ENCODE peak calls at places on chromosome 11, in nine cellular contexts. One of them, this sample, is unnamed.

GRCh38 chr11:43943357-43943930 is 1.0 kb downstream of the C11orf96 start:
- DNase-seq in left lung: no peak
- DNase-seq in lower lobe of right lung: no peak
- DNase-seq in central memory CD4-positive, alpha-beta T cell: no peak
- DNase-seq in ELF-1: no peak
- DNase-seq in posterior cingulate gyrus: no peak
- DNase-seq in sigmoid colon: no peak
- DNase-seq in activated CD8-positive, alpha-beta memory T cell treated with anti-CD3 and anti-CD28 coated beads for 1 hour: no peak
- DNase-seq in fibroblast of the conjunctiva: no peak
- DNase-seq in this sample: no peak

GRCh38 chr11:78291754-78292108 is 103.0 kb downstream of the USP35 start:
- DNase-seq in posterior cingulate gyrus: no peak
- DNase-seq in sigmoid colon: no peak
- DNase-seq in fibroblast of the conjunctiva: no peak
- DNase-seq in activated CD8-positive, alpha-beta memory T cell treated with anti-CD3 and anti-CD28 coated beads for 1 hour: no peak
- DNase-seq in ELF-1: no peak
- DNase-seq in lower lobe of right lung: no peak
- DNase-seq in central memory CD4-positive, alpha-beta T cell: no peak
- DNase-seq in left lung: no peak
- DNase-seq in this sample: no peak

GRCh38 chr11:76336597-76336996 is 44.3 kb downstream of the THAP12 start:
- DNase-seq in posterior cingulate gyrus: no peak
- DNase-seq in central memory CD4-positive, alpha-beta T cell: no peak
- DNase-seq in lower lobe of right lung: no peak
- DNase-seq in sigmoid colon: no peak
- DNase-seq in left lung: no peak
- DNase-seq in fibroblast of the conjunctiva: no peak
- DNase-seq in ELF-1: no peak
- DNase-seq in activated CD8-positive, alpha-beta memory T cell treated with anti-CD3 and anti-CD28 coated beads for 1 hour: no peak
- DNase-seq in this sample: no peak

GRCh38 chr11:77035041-77035440 is 843 bp downstream of the B3GNT6 start:
- DNase-seq in fibroblast of the conjunctiva: no peak
- DNase-seq in sigmoid colon: no peak
- DNase-seq in ELF-1: no peak
- DNase-seq in central memory CD4-positive, alpha-beta T cell: no peak
- DNase-seq in posterior cingulate gyrus: no peak
- DNase-seq in lower lobe of right lung: no peak
- DNase-seq in activated CD8-positive, alpha-beta memory T cell treated with anti-CD3 and anti-CD28 coated beads for 1 hour: no peak
- DNase-seq in left lung: no peak
- DNase-seq in this sample: no peak

GRCh38 chr11:57416436-57416835 is 10.5 kb downstream of the SLC43A3 start:
- DNase-seq in central memory CD4-positive, alpha-beta T cell: no peak
- DNase-seq in posterior cingulate gyrus: no peak
- DNase-seq in ELF-1: no peak
- DNase-seq in left lung: no peak
- DNase-seq in activated CD8-positive, alpha-beta memory T cell treated with anti-CD3 and anti-CD28 coated beads for 1 hour: no peak
- DNase-seq in sigmoid colon: no peak
- DNase-seq in lower lobe of right lung: no peak
- DNase-seq in fibroblast of the conjunctiva: no peak
- DNase-seq in this sample: no peak

GRCh38 chr11:115941481-115941993 is 437.3 kb upstream of the CADM1 start:
- DNase-seq in left lung: peak; percentile 80
- DNase-seq in ELF-1: no peak
- DNase-seq in fibroblast of the conjunctiva: peak; percentile 8
- DNase-seq in central memory CD4-positive, alpha-beta T cell: no peak
- DNase-seq in posterior cingulate gyrus: peak; percentile 91
- DNase-seq in sigmoid colon: peak; percentile 72
- DNase-seq in activated CD8-positive, alpha-beta memory T cell treated with anti-CD3 and anti-CD28 coated beads for 1 hour: no peak
- DNase-seq in lower lobe of right lung: peak; percentile 81
- DNase-seq in this sample: peak; percentile 97

GRCh38 chr11:114230031-114230430 is 66.2 kb upstream of the NNMT start:
- DNase-seq in posterior cingulate gyrus: no peak
- DNase-seq in central memory CD4-positive, alpha-beta T cell: no peak
- DNase-seq in ELF-1: no peak
- DNase-seq in left lung: no peak
- DNase-seq in lower lobe of right lung: no peak
- DNase-seq in activated CD8-positive, alpha-beta memory T cell treated with anti-CD3 and anti-CD28 coated beads for 1 hour: no peak
- DNase-seq in fibroblast of the conjunctiva: no peak
- DNase-seq in sigmoid colon: no peak
- DNase-seq in this sample: no peak

GRCh38 chr11:60915250-60915914 is 1.4 kb downstream of the TMEM109 start:
- DNase-seq in lower lobe of right lung: peak; percentile 76
- DNase-seq in sigmoid colon: peak; percentile 75
- DNase-seq in fibroblast of the conjunctiva: peak; percentile 21
- DNase-seq in left lung: peak; percentile 85
- DNase-seq in ELF-1: peak; percentile 94
- DNase-seq in central memory CD4-positive, alpha-beta T cell: peak; percentile 63
- DNase-seq in activated CD8-positive, alpha-beta memory T cell treated with anti-CD3 and anti-CD28 coated beads for 1 hour: peak; percentile 47
- DNase-seq in posterior cingulate gyrus: peak; percentile 81
- DNase-seq in this sample: peak; percentile 56

GRCh38 chr11:124075492-124075840 is 34.3 kb upstream of the OR10G7 start:
- DNase-seq in left lung: peak; percentile 65
- DNase-seq in central memory CD4-positive, alpha-beta T cell: no peak
- DNase-seq in sigmoid colon: no peak
- DNase-seq in ELF-1: no peak
- DNase-seq in posterior cingulate gyrus: no peak
- DNase-seq in activated CD8-positive, alpha-beta memory T cell treated with anti-CD3 and anti-CD28 coated beads for 1 hour: no peak
- DNase-seq in lower lobe of right lung: no peak
- DNase-seq in fibroblast of the conjunctiva: no peak
- DNase-seq in this sample: no peak

GRCh38 chr11:119273721-119274120 is 43.2 kb downstream of the MCAM start:
- DNase-seq in activated CD8-positive, alpha-beta memory T cell treated with anti-CD3 and anti-CD28 coated beads for 1 hour: no peak
- DNase-seq in sigmoid colon: no peak
- DNase-seq in left lung: no peak
- DNase-seq in lower lobe of right lung: no peak
- DNase-seq in ELF-1: no peak
- DNase-seq in fibroblast of the conjunctiva: no peak
- DNase-seq in posterior cingulate gyrus: no peak
- DNase-seq in central memory CD4-positive, alpha-beta T cell: no peak
- DNase-seq in this sample: no peak

GRCh38 chr11:72741429-72741833 is 10.8 kb downstream of the ARAP1 start:
- DNase-seq in posterior cingulate gyrus: no peak
- DNase-seq in lower lobe of right lung: peak; percentile 79
- DNase-seq in activated CD8-positive, alpha-beta memory T cell treated with anti-CD3 and anti-CD28 coated beads for 1 hour: no peak
- DNase-seq in left lung: peak; percentile 86
- DNase-seq in ELF-1: peak; percentile 82
- DNase-seq in fibroblast of the conjunctiva: no peak
- DNase-seq in sigmoid colon: no peak
- DNase-seq in central memory CD4-positive, alpha-beta T cell: no peak
- DNase-seq in this sample: no peak

GRCh38 chr11:19079643-19080440 is 19.3 kb upstream of the MRGPRX2 start:
- DNase-seq in ELF-1: peak; percentile 60
- DNase-seq in activated CD8-positive, alpha-beta memory T cell treated with anti-CD3 and anti-CD28 coated beads for 1 hour: no peak
- DNase-seq in lower lobe of right lung: no peak
- DNase-seq in posterior cingulate gyrus: no peak
- DNase-seq in central memory CD4-positive, alpha-beta T cell: no peak
- DNase-seq in fibroblast of the conjunctiva: peak; percentile 31
- DNase-seq in sigmoid colon: no peak
- DNase-seq in left lung: no peak
- DNase-seq in this sample: peak; percentile 84